ENCODE peak calls at places on chromosomes 5 and 9, in five cellular contexts. K, F, Z, O and W are unnamed samples. For H3K4me1, the result is how much of the 10 kb centered on the place peaks cover.

GRCh38 chr9:89340332-89340731 is 22.0 kb downstream of the SECISBP2 start:
- DNase-seq in K (no peak), F (no peak), Z (no peak), O (no peak), W (no peak)

GRCh38 chr9:131837836-131838235 is 98.0 kb upstream of the RAPGEF1 start:
- DNase-seq in K (no peak), F (no peak), Z (no peak), O (no peak), W (no peak)

GRCh38 chr9:81083821-81084512 is 605.4 kb downstream of the TLE1 start:
- DNase-seq in K (no peak), F (no peak), Z (peak), O (no peak), W (peak)

GRCh38 chr5:126594077-126594476 is 942 bp downstream of the ALDH7A1 start:
- DNase-seq in K (no peak), F (no peak), Z (peak), O (peak), W (peak)

GRCh38 chr5:167982-168660 is 23.2 kb upstream of the LRRC14B start:
- DNase-seq in K (no peak), F (peak), Z (peak), O (no peak), W (peak)

GRCh38 chr9:1871486-1872181 is 143.5 kb upstream of the SMARCA2 start:
- DNase-seq in K (no peak), F (peak), Z (peak), O (peak), W (no peak)

GRCh38 chr5:543755-544674 is 19.8 kb upstream of the SLC9A3 start:
- DNase-seq in K (peak), F (no peak), Z (no peak), O (no peak), W (no peak)

GRCh38 chr5:177421046-177421798 is 5.3 kb upstream of the GRK6 start:
- DNase-seq in K (no peak), F (no peak), Z (peak), O (no peak), W (no peak)

GRCh38 chr5:72427488-72428437 is 79.4 kb downstream of the ZNF366 start:
- DNase-seq in K (no peak), F (peak), Z (peak), O (peak), W (peak)

GRCh38 chr9:103798620-103799019 is 295.5 kb upstream of the SMC2 start:
- DNase-seq in K (no peak), F (no peak), Z (peak), O (no peak), W (peak)

GRCh38 chr9:131678499-131679111 is 61.3 kb downstream of the RAPGEF1 start:
- DNase-seq in K (no peak), F (no peak), Z (peak), O (peak), W (peak)

GRCh38 chr5:143051244-143052058 is 281.3 kb downstream of the ARHGAP26 start:
- DNase-seq in K (no peak), F (no peak), Z (peak), O (no peak), W (peak)

GRCh38 chr5:65205016-65205415 is 276.7 kb downstream of the ADAMTS6 start:
- DNase-seq in K (no peak), F (no peak), Z (no peak), O (no peak), W (no peak)
- H3K9ac ChIP-seq in K (no peak), F (no peak), Z (peak), O (no peak), W (peak)

DNA sequence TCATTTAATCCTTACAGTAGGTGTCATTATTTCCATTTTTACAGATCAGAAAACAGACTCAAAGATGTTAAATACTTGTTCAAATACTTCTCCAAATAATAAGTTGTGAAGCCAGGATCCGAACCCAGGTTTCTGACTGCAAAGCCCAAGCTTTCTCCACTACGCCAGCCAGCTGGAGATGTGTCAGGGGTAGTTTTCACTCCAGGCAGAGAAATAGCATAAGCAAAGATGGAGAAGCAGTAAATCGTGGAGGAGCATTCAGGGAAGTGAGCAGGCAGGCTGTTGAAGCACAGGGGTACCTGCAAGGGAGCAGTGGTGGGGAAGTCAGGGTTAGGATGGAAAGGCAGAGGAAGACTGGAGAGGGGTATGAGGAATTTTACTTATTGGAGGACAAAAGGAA is 2.9 kb downstream of the TLN1 start:
- DNase-seq in K (no peak), F (no peak), Z (peak), O (no peak), W (no peak)
- H3K4me1 ChIP-seq in K (under half), F (under half), Z (under half), O (half or more), W (half or more)

GRCh38 chr9:73178044-73178443 is 26.4 kb downstream of the ANXA1 start:
- DNase-seq in K (no peak), F (no peak), Z (no peak), O (no peak), W (no peak)
- H3K9ac ChIP-seq in K (no peak), F (no peak), Z (no peak), O (no peak), W (no peak)

DNA sequence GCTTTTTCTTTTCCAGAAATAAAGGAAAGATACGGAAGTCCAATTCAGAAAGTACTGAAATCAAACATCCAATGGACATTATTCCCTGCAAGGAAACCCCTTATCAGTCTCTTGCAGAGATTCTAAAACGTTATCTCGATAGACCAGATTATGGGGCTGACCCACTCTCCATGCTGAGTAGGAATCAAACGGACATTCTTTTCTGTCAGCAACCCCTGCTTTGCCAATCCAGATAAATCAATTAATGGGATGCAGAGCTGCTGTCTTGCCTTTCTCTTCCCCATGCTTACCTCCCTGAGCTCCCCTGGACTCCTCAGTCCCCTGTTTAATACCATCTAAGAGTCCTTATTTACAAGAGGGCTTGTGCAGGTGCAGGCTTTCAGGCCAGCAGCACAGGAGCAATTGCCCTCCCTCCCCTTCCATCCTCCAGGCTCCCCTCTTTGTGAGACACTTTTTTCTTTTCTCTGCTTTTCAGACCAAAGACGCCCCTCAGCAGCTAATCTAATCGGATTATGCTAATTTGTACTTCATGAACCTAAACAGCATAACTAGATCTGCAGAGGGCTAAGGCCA is 14.2 kb downstream of the TAL2 start:
- DNase-seq in K (no peak), F (no peak), Z (no peak), O (peak), W (no peak)
- H3K4me1 ChIP-seq in K (under half), F (under half), Z (under half), O (under half), W (under half)

GRCh38 chr5:61686491-61687257 is 354.6 kb downstream of the ZSWIM6 start:
- DNase-seq in K (no peak), F (no peak), Z (no peak), O (no peak), W (no peak)
- H3K9ac ChIP-seq in K (no peak), F (no peak), Z (no peak), O (no peak), W (no peak)

GRCh38 chr5:127870914-127871313 is 167.7 kb downstream of the CCDC192 start:
- DNase-seq in K (peak), F (no peak), Z (peak), O (peak), W (no peak)

GRCh38 chr5:127872494-127872893 is 169.3 kb downstream of the CCDC192 start:
- DNase-seq in K (no peak), F (no peak), Z (no peak), O (no peak), W (no peak)

GRCh38 chr5:127875235-127876021 is 172.2 kb downstream of the CCDC192 start:
- DNase-seq in K (peak), F (peak), Z (peak), O (peak), W (peak)

GRCh38 chr5:127867006-127867788 is 164.0 kb downstream of the CCDC192 start:
- DNase-seq in K (no peak), F (no peak), Z (no peak), O (no peak), W (no peak)

DNA sequence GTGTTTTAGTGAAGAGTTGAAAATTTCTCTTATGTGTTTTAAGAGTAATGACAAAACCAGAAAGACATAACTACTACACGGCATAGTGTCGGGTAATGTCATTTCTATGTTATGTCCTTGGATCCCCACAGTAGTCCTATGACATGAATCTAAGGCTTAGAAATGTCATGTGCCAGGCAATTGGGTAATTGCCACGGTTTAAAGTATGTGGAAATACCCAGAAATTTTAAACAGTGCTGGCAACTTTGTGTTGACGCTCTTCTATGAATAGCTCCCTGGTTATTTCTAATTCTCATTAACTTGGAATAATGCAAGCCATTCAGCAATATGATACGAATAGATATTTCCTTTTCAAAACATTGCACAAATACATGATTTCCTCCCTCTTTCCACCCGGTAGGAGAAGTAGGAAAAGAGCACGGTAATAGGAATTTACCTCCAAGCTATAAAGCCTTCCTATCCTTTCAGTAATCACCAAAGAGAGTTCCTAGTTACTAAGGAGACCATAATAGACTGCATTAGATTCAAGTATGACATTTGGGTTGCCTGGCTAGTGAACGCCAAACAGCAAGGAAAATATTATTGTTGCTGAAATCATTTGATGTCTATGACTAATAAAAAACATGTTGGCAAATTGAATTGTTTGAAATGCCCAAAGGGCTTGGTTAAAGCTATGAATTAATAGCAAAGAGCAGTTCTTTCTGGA is 168.4 kb downstream of the CCDC192 start:
- DNase-seq in K (no peak), F (no peak), Z (peak), O (no peak), W (no peak)
- H3K4me1 ChIP-seq in K (under half), F (under half), Z (under half), O (under half), W (under half)

DNA sequence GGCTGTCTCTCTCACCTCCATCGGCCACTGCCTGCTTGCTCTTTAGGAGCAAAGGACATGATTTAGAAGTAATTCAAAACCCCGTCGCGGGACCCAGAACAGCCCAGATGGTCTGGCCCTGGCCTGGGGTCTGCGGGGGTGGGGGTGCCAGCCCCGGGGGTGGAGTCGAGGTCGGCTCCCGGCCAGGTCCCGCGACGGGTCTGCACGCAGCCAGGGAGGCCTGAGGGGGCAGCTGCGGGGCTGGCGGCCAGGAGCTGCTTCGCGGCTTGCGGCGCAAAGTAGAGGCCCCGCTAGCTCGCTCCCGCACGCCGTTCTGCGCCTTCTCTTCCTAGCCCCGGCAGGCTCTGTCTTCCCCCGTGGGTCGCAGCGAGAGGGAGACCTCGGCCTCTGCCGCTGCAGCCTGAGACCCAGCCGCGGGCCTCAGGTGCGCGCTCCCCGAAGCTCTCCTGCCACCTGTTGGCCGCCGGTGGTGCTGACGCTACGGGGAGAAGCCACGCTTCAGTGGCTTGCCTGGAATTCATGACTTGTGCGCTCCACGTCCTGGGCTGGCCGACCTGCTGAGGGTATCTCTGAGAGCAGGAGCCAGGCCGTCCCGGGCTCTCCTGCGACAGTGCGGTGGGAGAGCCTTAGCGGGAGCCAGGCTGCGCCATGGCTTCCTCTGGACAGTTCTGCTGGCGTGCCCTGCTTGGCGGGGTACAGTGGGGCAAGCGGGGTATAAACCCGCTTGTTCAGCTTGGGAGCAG is 157.2 kb upstream of the PITX1 start:
- DNase-seq in K (peak), F (peak), Z (peak), O (peak), W (peak)
- H3K9ac ChIP-seq in K (no peak), F (no peak), Z (no peak), O (no peak), W (no peak)

DNA sequence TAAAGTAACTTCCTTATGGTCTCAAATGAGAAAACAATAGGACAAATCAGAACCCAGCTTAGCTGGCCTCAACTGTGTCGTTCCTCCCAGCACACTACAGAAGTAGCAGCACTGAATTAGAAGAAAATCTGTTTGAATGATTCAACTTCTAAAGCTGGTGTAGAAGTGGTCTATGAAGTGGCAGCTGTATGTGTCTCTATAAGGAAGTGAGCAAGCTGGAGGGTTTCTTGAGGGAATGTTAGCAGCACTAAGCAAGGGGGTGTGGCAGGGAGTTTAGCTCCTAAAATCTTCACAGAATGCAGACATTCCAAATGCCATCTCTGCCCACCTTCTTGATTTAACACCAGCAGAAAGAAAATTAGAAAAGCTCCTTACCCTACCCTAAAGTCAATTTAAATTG is 4.1 kb downstream of the KLF9 start:
- DNase-seq in K (peak), F (no peak), Z (peak), O (no peak), W (peak)
- H3K4me1 ChIP-seq in K (under half), F (under half), Z (under half), O (under half), W (under half)

DNA sequence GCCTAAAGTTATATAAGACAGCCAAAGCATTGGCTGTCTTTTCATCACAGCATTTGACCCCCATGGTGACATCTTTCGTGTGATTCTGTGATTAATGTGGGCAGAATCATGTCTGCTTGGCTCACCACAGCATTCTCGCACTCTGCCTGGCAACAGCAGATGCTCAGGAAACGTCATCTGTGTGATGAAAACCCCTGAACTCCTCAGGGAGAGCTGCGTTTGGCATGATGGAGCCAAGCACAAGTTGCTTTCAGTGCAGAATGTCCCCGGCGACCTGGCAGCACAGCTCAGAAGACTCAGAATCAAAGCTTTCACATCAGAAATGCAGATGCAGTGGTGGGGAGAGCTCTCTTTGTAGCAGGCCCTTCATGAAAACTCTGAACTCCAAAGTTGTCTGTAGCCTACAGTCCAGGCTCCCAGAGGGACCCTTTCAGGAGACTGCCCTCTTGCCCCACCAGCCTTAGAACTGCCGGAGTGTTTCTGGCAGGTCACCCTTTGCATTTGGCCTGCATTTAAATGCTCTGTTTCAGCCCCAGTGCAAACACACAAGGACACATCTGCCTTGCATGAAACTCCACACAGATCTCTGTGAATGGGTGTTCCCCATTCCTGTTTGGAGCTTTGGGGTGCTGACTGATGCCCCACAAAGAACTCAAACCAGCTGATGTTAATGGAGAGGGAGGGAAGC is 155.6 kb upstream of the PANK3 start:
- DNase-seq in K (no peak), F (no peak), Z (peak), O (no peak), W (peak)
- H3K9ac ChIP-seq in K (no peak), F (no peak), Z (no peak), O (no peak), W (no peak)